ENCODE peak calls at places on chromosomes 5 and 9, in seven cellular contexts. One of them, this sample, is unnamed.

GRCh38 chr5:32352685-32353084 is 39.9 kb upstream of the MTMR12 start:
- DNase-seq in GM10248: no peak
- DNase-seq in T-cell: no peak
- DNase-seq in activated naive CD4-positive, alpha-beta T cell: no peak
- DNase-seq in naive B cell: no peak
- DNase-seq in germinal center: no peak
- DNase-seq in KBM-7: no peak
- DNase-seq in this sample: no peak

GRCh38 chr5:68317641-68318040 is 102.1 kb downstream of the PIK3R1 start:
- DNase-seq in GM10248: no peak
- DNase-seq in T-cell: no peak
- DNase-seq in activated naive CD4-positive, alpha-beta T cell: no peak
- DNase-seq in naive B cell: no peak
- DNase-seq in germinal center: no peak
- DNase-seq in KBM-7: no peak
- DNase-seq in this sample: no peak

GRCh38 chr5:138488481-138488945 is 23.2 kb downstream of the EGR1 start:
- DNase-seq in GM10248: no peak
- DNase-seq in T-cell: no peak
- DNase-seq in activated naive CD4-positive, alpha-beta T cell: no peak
- DNase-seq in naive B cell: no peak
- DNase-seq in germinal center: no peak
- DNase-seq in KBM-7: no peak
- DNase-seq in this sample: no peak

GRCh38 chr9:94741856-94742255 is 15.4 kb downstream of the AOPEP start:
- DNase-seq in GM10248: no peak
- DNase-seq in T-cell: no peak
- DNase-seq in activated naive CD4-positive, alpha-beta T cell: no peak
- DNase-seq in naive B cell: no peak
- DNase-seq in germinal center: no peak
- DNase-seq in KBM-7: no peak
- DNase-seq in this sample: no peak

GRCh38 chr9:128554155-128554862 is 1.9 kb downstream of the SPTAN1 start:
- DNase-seq in GM10248: peak
- DNase-seq in T-cell: peak
- DNase-seq in activated naive CD4-positive, alpha-beta T cell: no peak
- DNase-seq in naive B cell: no peak
- DNase-seq in germinal center: peak
- DNase-seq in KBM-7: no peak
- DNase-seq in this sample: no peak

GRCh38 chr9:97906236-97906831 is 16.0 kb downstream of the TRMO start:
- DNase-seq in GM10248: no peak
- DNase-seq in T-cell: peak
- DNase-seq in activated naive CD4-positive, alpha-beta T cell: no peak
- DNase-seq in naive B cell: peak
- DNase-seq in germinal center: no peak
- DNase-seq in KBM-7: peak
- DNase-seq in this sample: peak

GRCh38 chr5:79301046-79301712 is 65.2 kb downstream of the JMY start:
- DNase-seq in GM10248: no peak
- DNase-seq in T-cell: no peak
- DNase-seq in activated naive CD4-positive, alpha-beta T cell: no peak
- DNase-seq in naive B cell: no peak
- DNase-seq in germinal center: no peak
- DNase-seq in KBM-7: peak
- DNase-seq in this sample: no peak

GRCh38 chr5:124512236-124512635 is 234.2 kb downstream of the ZNF608 start:
- DNase-seq in GM10248: no peak
- DNase-seq in T-cell: no peak
- DNase-seq in activated naive CD4-positive, alpha-beta T cell: no peak
- DNase-seq in naive B cell: no peak
- DNase-seq in germinal center: no peak
- DNase-seq in KBM-7: no peak
- DNase-seq in this sample: no peak

GRCh38 chr5:170907758-170908157 is 45.9 kb downstream of the RANBP17 start:
- DNase-seq in GM10248: no peak
- DNase-seq in T-cell: no peak
- DNase-seq in activated naive CD4-positive, alpha-beta T cell: no peak
- DNase-seq in naive B cell: no peak
- DNase-seq in germinal center: no peak
- DNase-seq in KBM-7: no peak
- DNase-seq in this sample: no peak

GRCh38 chr5:127833999-127834953 is 131.1 kb downstream of the CCDC192 start:
- DNase-seq in GM10248: no peak
- DNase-seq in T-cell: no peak
- DNase-seq in activated naive CD4-positive, alpha-beta T cell: no peak
- DNase-seq in naive B cell: no peak
- DNase-seq in germinal center: no peak
- DNase-seq in KBM-7: no peak
- DNase-seq in this sample: no peak

GRCh38 chr5:55140908-55141665 is 18.9 kb upstream of the GPX8 start:
- DNase-seq in GM10248: no peak
- DNase-seq in T-cell: no peak
- DNase-seq in activated naive CD4-positive, alpha-beta T cell: no peak
- DNase-seq in naive B cell: no peak
- DNase-seq in germinal center: no peak
- DNase-seq in KBM-7: no peak
- DNase-seq in this sample: no peak

GRCh38 chr5:168712280-168712924 is 133.2 kb upstream of the PANK3 start:
- DNase-seq in GM10248: no peak
- DNase-seq in T-cell: no peak
- DNase-seq in activated naive CD4-positive, alpha-beta T cell: no peak
- DNase-seq in naive B cell: no peak
- DNase-seq in germinal center: no peak
- DNase-seq in KBM-7: no peak
- DNase-seq in this sample: no peak

GRCh38 chr9:92612816-92613215 is 57.1 kb downstream of the IPPK start:
- DNase-seq in GM10248: no peak
- DNase-seq in T-cell: no peak
- DNase-seq in activated naive CD4-positive, alpha-beta T cell: no peak
- DNase-seq in naive B cell: no peak
- DNase-seq in germinal center: no peak
- DNase-seq in KBM-7: no peak
- DNase-seq in this sample: no peak

GRCh38 chr5:24353606-24354005 is 291.2 kb downstream of the CDH10 start:
- DNase-seq in GM10248: no peak
- DNase-seq in T-cell: no peak
- DNase-seq in activated naive CD4-positive, alpha-beta T cell: no peak
- DNase-seq in naive B cell: no peak
- DNase-seq in germinal center: no peak
- DNase-seq in KBM-7: no peak
- DNase-seq in this sample: no peak

GRCh38 chr9:115088856-115089255 is 29.1 kb downstream of the TNC start:
- DNase-seq in GM10248: no peak
- DNase-seq in T-cell: no peak
- DNase-seq in activated naive CD4-positive, alpha-beta T cell: no peak
- DNase-seq in naive B cell: no peak
- DNase-seq in germinal center: no peak
- DNase-seq in KBM-7: no peak
- DNase-seq in this sample: no peak

GRCh38 chr9:136349546-136349945 is 14.0 kb downstream of the DNLZ start:
- DNase-seq in GM10248: no peak
- DNase-seq in T-cell: no peak
- DNase-seq in activated naive CD4-positive, alpha-beta T cell: no peak
- DNase-seq in naive B cell: no peak
- DNase-seq in germinal center: no peak
- DNase-seq in KBM-7: no peak
- DNase-seq in this sample: no peak

GRCh38 chr5:133847301-133847700 is 121.1 kb downstream of the C5orf15 start:
- DNase-seq in GM10248: no peak
- DNase-seq in T-cell: no peak
- DNase-seq in activated naive CD4-positive, alpha-beta T cell: no peak
- DNase-seq in naive B cell: no peak
- DNase-seq in germinal center: no peak
- DNase-seq in KBM-7: no peak
- DNase-seq in this sample: no peak

GRCh38 chr5:149345892-149346222 is 558 bp downstream of the GRPEL2 start:
- DNase-seq in GM10248: no peak
- DNase-seq in T-cell: no peak
- DNase-seq in activated naive CD4-positive, alpha-beta T cell: no peak
- DNase-seq in naive B cell: no peak
- DNase-seq in germinal center: peak
- DNase-seq in KBM-7: peak
- DNase-seq in this sample: no peak

GRCh38 chr9:119938871-119939270 is 569.6 kb upstream of the BRINP1 start:
- DNase-seq in GM10248: no peak
- DNase-seq in T-cell: no peak
- DNase-seq in activated naive CD4-positive, alpha-beta T cell: no peak
- DNase-seq in naive B cell: no peak
- DNase-seq in germinal center: no peak
- DNase-seq in KBM-7: no peak
- DNase-seq in this sample: no peak

GRCh38 chr9:75909776-75910175 is 19.3 kb downstream of the PCSK5 start:
- DNase-seq in GM10248: no peak
- DNase-seq in T-cell: no peak
- DNase-seq in activated naive CD4-positive, alpha-beta T cell: no peak
- DNase-seq in naive B cell: no peak
- DNase-seq in germinal center: no peak
- DNase-seq in KBM-7: no peak
- DNase-seq in this sample: no peak

GRCh38 chr9:87684627-87685204 is 41.2 kb upstream of the CTSL start:
- DNase-seq in GM10248: no peak
- DNase-seq in T-cell: no peak
- DNase-seq in activated naive CD4-positive, alpha-beta T cell: no peak
- DNase-seq in naive B cell: no peak
- DNase-seq in germinal center: no peak
- DNase-seq in KBM-7: no peak
- DNase-seq in this sample: no peak

GRCh38 chr9:135282001-135282731 is 194.7 kb downstream of the OLFM1 start:
- DNase-seq in GM10248: no peak
- DNase-seq in T-cell: no peak
- DNase-seq in activated naive CD4-positive, alpha-beta T cell: no peak
- DNase-seq in naive B cell: no peak
- DNase-seq in germinal center: no peak
- DNase-seq in KBM-7: no peak
- DNase-seq in this sample: no peak

GRCh38 chr5:154236011-154236410 is 45.5 kb downstream of the GALNT10 start:
- DNase-seq in GM10248: no peak
- DNase-seq in T-cell: no peak
- DNase-seq in activated naive CD4-positive, alpha-beta T cell: no peak
- DNase-seq in naive B cell: no peak
- DNase-seq in germinal center: no peak
- DNase-seq in KBM-7: no peak
- DNase-seq in this sample: no peak

GRCh38 chr9:26310294-26310693 is 582.3 kb downstream of the CAAP1 start:
- DNase-seq in GM10248: no peak
- DNase-seq in T-cell: no peak
- DNase-seq in activated naive CD4-positive, alpha-beta T cell: no peak
- DNase-seq in naive B cell: no peak
- DNase-seq in germinal center: no peak
- DNase-seq in KBM-7: no peak
- DNase-seq in this sample: no peak

GRCh38 chr5:90898330-90899013 is 339.9 kb downstream of the ADGRV1 start:
- DNase-seq in GM10248: no peak
- DNase-seq in T-cell: no peak
- DNase-seq in activated naive CD4-positive, alpha-beta T cell: no peak
- DNase-seq in naive B cell: no peak
- DNase-seq in germinal center: no peak
- DNase-seq in KBM-7: no peak
- DNase-seq in this sample: no peak

GRCh38 chr5:177487975-177488374 is 9.4 kb downstream of the PDLIM7 start:
- DNase-seq in GM10248: no peak
- DNase-seq in T-cell: no peak
- DNase-seq in activated naive CD4-positive, alpha-beta T cell: no peak
- DNase-seq in naive B cell: no peak
- DNase-seq in germinal center: no peak
- DNase-seq in KBM-7: peak
- DNase-seq in this sample: no peak

GRCh38 chr5:181189363-181189961 is 15.5 kb downstream of the TRIM7 start:
- DNase-seq in GM10248: no peak
- DNase-seq in T-cell: peak
- DNase-seq in activated naive CD4-positive, alpha-beta T cell: no peak
- DNase-seq in naive B cell: peak
- DNase-seq in germinal center: no peak
- DNase-seq in KBM-7: peak
- DNase-seq in this sample: no peak

GRCh38 chr9:123377211-123377971 is 21.4 kb downstream of the CRB2 start:
- DNase-seq in GM10248: no peak
- DNase-seq in T-cell: no peak
- DNase-seq in activated naive CD4-positive, alpha-beta T cell: no peak
- DNase-seq in naive B cell: no peak
- DNase-seq in germinal center: no peak
- DNase-seq in KBM-7: peak
- DNase-seq in this sample: no peak

GRCh38 chr5:40676643-40677333 is 2.9 kb upstream of the PTGER4 start:
- DNase-seq in GM10248: no peak
- DNase-seq in T-cell: no peak
- DNase-seq in activated naive CD4-positive, alpha-beta T cell: no peak
- DNase-seq in naive B cell: no peak
- DNase-seq in germinal center: no peak
- DNase-seq in KBM-7: no peak
- DNase-seq in this sample: no peak

GRCh38 chr5:22549876-22550671 is 303.1 kb downstream of the CDH12 start:
- DNase-seq in GM10248: no peak
- DNase-seq in T-cell: no peak
- DNase-seq in activated naive CD4-positive, alpha-beta T cell: no peak
- DNase-seq in naive B cell: no peak
- DNase-seq in germinal center: no peak
- DNase-seq in KBM-7: no peak
- DNase-seq in this sample: no peak

GRCh38 chr5:68730220-68731010 is 363.4 kb upstream of the SLC30A5 start:
- DNase-seq in GM10248: no peak
- DNase-seq in T-cell: no peak
- DNase-seq in activated naive CD4-positive, alpha-beta T cell: no peak
- DNase-seq in naive B cell: no peak
- DNase-seq in germinal center: no peak
- DNase-seq in KBM-7: no peak
- DNase-seq in this sample: no peak

GRCh38 chr5:147576646-147577535 is 67.0 kb upstream of the DPYSL3 start:
- DNase-seq in GM10248: peak
- DNase-seq in T-cell: peak
- DNase-seq in activated naive CD4-positive, alpha-beta T cell: peak
- DNase-seq in naive B cell: no peak
- DNase-seq in germinal center: peak
- DNase-seq in KBM-7: peak
- DNase-seq in this sample: no peak

GRCh38 chr9:134335095-134335489 is 8.8 kb downstream of the RXRA start:
- DNase-seq in GM10248: no peak
- DNase-seq in T-cell: no peak
- DNase-seq in activated naive CD4-positive, alpha-beta T cell: no peak
- DNase-seq in naive B cell: no peak
- DNase-seq in germinal center: no peak
- DNase-seq in KBM-7: no peak
- DNase-seq in this sample: no peak

GRCh38 chr5:138032028-138032571 is 779 bp downstream of the FAM13B start:
- DNase-seq in GM10248: peak
- DNase-seq in T-cell: peak
- DNase-seq in activated naive CD4-positive, alpha-beta T cell: no peak
- DNase-seq in naive B cell: peak
- DNase-seq in germinal center: no peak
- DNase-seq in KBM-7: peak
- DNase-seq in this sample: peak

This sample was measured in GDM1.